ENCODE peak calls at places on chromosomes 2 and 18, in nine cellular contexts. D is A549, P is tibial nerve, R is H1, N is stomach, M is SK-N-SH, I is K562, G is transverse colon, S is HepG2. U is an unnamed sample.

GRCh38 chr2:203490391-203490790 is 44.7 kb downstream of the RAPH1 start:
- DNase-seq in D (no peak), P (no peak), R (no peak), N (no peak), M (no peak), I (no peak), G (no peak), S (peak), U (no peak)

GRCh38 chr2:231648579-231649174 is 56.0 kb downstream of the TEX44 start:
- DNase-seq in D (peak), P (no peak), R (peak), N (peak), M (peak), I (no peak), G (peak), S (peak), U (peak)

GRCh38 chr18:78073275-78073674 is 823.6 kb downstream of the GALR1 start:
- DNase-seq in D (no peak), P (no peak), R (no peak), N (no peak), M (no peak), I (no peak), G (no peak), S (no peak), U (no peak)

GRCh38 chr2:187485535-187485934 is 37.5 kb upstream of the CALCRL start:
- DNase-seq in D (no peak), P (no peak), R (no peak), N (no peak), M (no peak), I (no peak), G (no peak), S (no peak), U (no peak)

GRCh38 chr2:8671176-8671575 is 10.7 kb upstream of the ID2 start:
- DNase-seq in D (no peak), P (no peak), R (no peak), N (no peak), M (no peak), I (no peak), G (no peak), S (no peak), U (no peak)

GRCh38 chr2:20868377-20868776 is 45.5 kb upstream of the LDAH start:
- DNase-seq in D (no peak), P (no peak), R (no peak), N (no peak), M (no peak), I (no peak), G (no peak), S (no peak), U (no peak)

GRCh38 chr2:230416061-230416721 is at the start of gene SP100:
- DNase-seq in D (peak), P (peak), R (no peak), N (peak), M (no peak), I (peak), G (peak), S (peak), U (peak)

GRCh38 chr2:20465716-20466391 is 19.0 kb downstream of the RHOB start:
- DNase-seq in D (no peak), P (no peak), R (no peak), N (peak), M (peak), I (no peak), G (no peak), S (no peak), U (peak)

GRCh38 chr2:177691177-177691576 is 298.6 kb downstream of the AGPS start:
- DNase-seq in D (no peak), P (no peak), R (no peak), N (no peak), M (no peak), I (no peak), G (no peak), S (no peak), U (no peak)

GRCh38 chr18:50126466-50126865 is 68.5 kb downstream of the MYO5B start:
- DNase-seq in D (no peak), P (no peak), R (no peak), N (no peak), M (no peak), I (no peak), G (no peak), S (no peak), U (no peak)

GRCh38 chr18:50429207-50429948 is 54.5 kb downstream of the SKA1 start:
- DNase-seq in D (peak), P (no peak), R (no peak), N (no peak), M (peak), I (peak), G (no peak), S (peak), U (no peak)

GRCh38 chr2:203802277-203803045 is 65.1 kb upstream of the CTLA4 start:
- DNase-seq in D (no peak), P (no peak), R (no peak), N (no peak), M (no peak), I (no peak), G (no peak), S (no peak), U (no peak)

GRCh38 chr2:172753610-172754009 is 18.0 kb downstream of the RAPGEF4 start:
- DNase-seq in D (no peak), P (no peak), R (no peak), N (no peak), M (no peak), I (no peak), G (no peak), S (no peak), U (no peak)

GRCh38 chr2:226142452-226142851 is 657.2 kb downstream of the IRS1 start:
- DNase-seq in D (no peak), P (no peak), R (no peak), N (no peak), M (no peak), I (no peak), G (no peak), S (no peak), U (no peak)

GRCh38 chr18:59093668-59094067 is 46.0 kb upstream of the SEC11C start:
- DNase-seq in D (no peak), P (no peak), R (no peak), N (no peak), M (no peak), I (no peak), G (no peak), S (no peak), U (no peak)

GRCh38 chr2:29440921-29441623 is 325.9 kb downstream of the CLIP4 start:
- DNase-seq in D (no peak), P (no peak), R (no peak), N (no peak), M (no peak), I (no peak), G (no peak), S (no peak), U (no peak)

GRCh38 chr2:15943378-15943851 is 3.1 kb downstream of the MYCN start:
- DNase-seq in D (no peak), P (no peak), R (peak), N (peak), M (peak), I (peak), G (peak), S (no peak), U (no peak)

GRCh38 chr2:173760553-173760952 is 204.6 kb downstream of the SP3 start:
- DNase-seq in D (no peak), P (no peak), R (no peak), N (no peak), M (no peak), I (no peak), G (no peak), S (no peak), U (no peak)

GRCh38 chr18:10528439-10528838 is 2.6 kb downstream of the NAPG start:
- DNase-seq in D (no peak), P (no peak), R (no peak), N (no peak), M (no peak), I (peak), G (no peak), S (no peak), U (no peak)

GRCh38 chr2:26845021-26845420 is 2.9 kb upstream of the DPYSL5 start:
- DNase-seq in D (no peak), P (no peak), R (no peak), N (no peak), M (no peak), I (no peak), G (no peak), S (no peak), U (no peak)

GRCh38 chr2:89000235-89000634 is 308.8 kb downstream of the RPIA start:
- DNase-seq in D (no peak), P (no peak), R (no peak), N (no peak), M (no peak), I (no peak), G (no peak), S (no peak), U (no peak)

GRCh38 chr2:127596311-127597045 is 49.5 kb upstream of the GPR17 start:
- DNase-seq in D (no peak), P (no peak), R (no peak), N (peak), M (no peak), I (no peak), G (peak), S (no peak), U (peak)

GRCh38 chr18:23422751-23423418 is 30.2 kb upstream of the RIOK3 start:
- DNase-seq in D (peak), P (no peak), R (peak), N (peak), M (peak), I (peak), G (peak), S (peak), U (no peak)

GRCh38 chr2:86027913-86028762 is 77.5 kb downstream of the POLR1A start:
- DNase-seq in D (no peak), P (no peak), R (no peak), N (no peak), M (no peak), I (no peak), G (no peak), S (no peak), U (no peak)

GRCh38 chr18:12741351-12741750 is 38.5 kb downstream of the PSMG2 start:
- DNase-seq in D (peak), P (no peak), R (no peak), N (no peak), M (peak), I (no peak), G (no peak), S (peak), U (no peak)

GRCh38 chr2:19362652-19363473 is 4.4 kb upstream of the OSR1 start:
- DNase-seq in D (peak), P (peak), R (peak), N (peak), M (peak), I (peak), G (peak), S (peak), U (peak)

GRCh38 chr2:63977904-63978303 is 41.3 kb downstream of the VPS54 start:
- DNase-seq in D (no peak), P (no peak), R (no peak), N (no peak), M (no peak), I (no peak), G (no peak), S (no peak), U (no peak)

GRCh38 chr2:40016151-40016885 is 237.3 kb upstream of the THUMPD2 start:
- DNase-seq in D (no peak), P (no peak), R (no peak), N (no peak), M (no peak), I (no peak), G (no peak), S (no peak), U (no peak)

GRCh38 chr2:46555011-46555410 is 75.6 kb downstream of the TMEM247 start:
- DNase-seq in D (no peak), P (no peak), R (peak), N (no peak), M (peak), I (no peak), G (no peak), S (no peak), U (no peak)

GRCh38 chr18:33755918-33756590 is 178.0 kb downstream of the ASXL3 start:
- DNase-seq in D (peak), P (no peak), R (no peak), N (no peak), M (no peak), I (no peak), G (peak), S (no peak), U (peak)

GRCh38 chr2:149006883-149007543 is 31.5 kb upstream of the LYPD6B start:
- DNase-seq in D (no peak), P (no peak), R (no peak), N (no peak), M (peak), I (no peak), G (no peak), S (no peak), U (no peak)

GRCh38 chr2:217000406-217000805 is 140.5 kb upstream of the TNP1 start:
- DNase-seq in D (no peak), P (no peak), R (no peak), N (no peak), M (no peak), I (no peak), G (no peak), S (no peak), U (no peak)

GRCh38 chr2:171390941-171391516 is 42.8 kb downstream of the METTL8 start:
- DNase-seq in D (peak), P (no peak), R (no peak), N (no peak), M (no peak), I (no peak), G (no peak), S (no peak), U (no peak)

GRCh38 chr2:23850564-23851256 is 76.2 kb downstream of the ATAD2B start:
- DNase-seq in D (no peak), P (no peak), R (no peak), N (no peak), M (no peak), I (no peak), G (no peak), S (no peak), U (no peak)

GRCh38 chr2:36618381-36618780 is 20.4 kb upstream of the FEZ2 start:
- DNase-seq in D (peak), P (no peak), R (peak), N (no peak), M (peak), I (peak), G (no peak), S (peak), U (no peak)

GRCh38 chr2:209933499-209934458 is 68.7 kb upstream of the RPE start:
- DNase-seq in D (no peak), P (peak), R (no peak), N (peak), M (no peak), I (no peak), G (no peak), S (no peak), U (no peak)

GRCh38 chr2:237603718-237604362 is 13.3 kb upstream of the RAB17 start:
- DNase-seq in D (no peak), P (peak), R (no peak), N (no peak), M (no peak), I (no peak), G (peak), S (peak), U (no peak)

GRCh38 chr18:25399554-25399953 is 47.6 kb upstream of the ZNF521 start:
- DNase-seq in D (no peak), P (no peak), R (no peak), N (no peak), M (no peak), I (no peak), G (no peak), S (no peak), U (no peak)

GRCh38 chr2:25312958-25313710 is 28.6 kb downstream of the DNMT3A start:
- DNase-seq in D (no peak), P (no peak), R (no peak), N (no peak), M (no peak), I (peak), G (no peak), S (no peak), U (no peak)

GRCh38 chr2:217222511-217222910 is 362.6 kb upstream of the TNP1 start:
- DNase-seq in D (no peak), P (no peak), R (no peak), N (no peak), M (no peak), I (no peak), G (no peak), S (no peak), U (no peak)

DNA sequence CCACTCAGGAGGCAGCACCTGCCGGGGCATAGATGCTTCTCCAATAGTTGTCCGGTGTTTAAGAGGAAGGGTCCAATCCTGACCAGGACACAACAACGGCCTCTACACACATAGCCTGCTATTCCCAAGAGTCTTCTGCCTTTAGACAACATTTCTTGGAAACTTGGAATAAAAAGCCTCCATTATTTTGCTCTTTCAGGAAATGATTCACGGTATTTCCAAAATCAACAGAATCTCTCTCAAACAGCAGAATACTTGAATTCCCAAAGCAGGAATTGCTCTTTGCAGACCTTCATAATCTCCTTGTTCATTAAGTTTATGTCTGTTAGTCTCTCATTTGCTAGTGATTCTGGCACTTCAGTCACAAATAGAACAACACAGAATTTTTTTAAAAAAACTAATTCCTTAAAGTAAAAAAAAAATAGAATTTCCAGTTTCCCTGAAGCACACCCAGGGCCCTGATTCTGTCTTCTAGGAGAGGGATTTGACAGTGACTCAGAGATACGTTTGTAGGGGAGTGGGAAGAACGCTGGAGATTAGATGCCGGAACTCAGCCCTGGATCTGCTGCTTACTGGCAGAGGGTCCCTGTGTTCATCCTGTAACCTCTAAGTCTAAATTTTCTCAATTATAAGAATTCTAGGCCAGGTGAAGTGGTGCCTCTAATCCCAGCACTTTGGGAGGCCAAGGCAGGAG is 74.7 kb downstream of the NAB1 start:
- DNase-seq in D (no peak), P (no peak), R (no peak), N (no peak), M (no peak), I (no peak), G (no peak), S (no peak), U (no peak)
- TF ChIP-seq EP300 in D (no peak), P (peak), R (no peak), N (no peak), M (no peak), I (no peak), G (no peak), S (no peak), U (no peak)

GRCh38 chr2:37923308-37924055 is 1.6 kb upstream of the RMDN2 start:
- DNase-seq in D (no peak), P (no peak), R (no peak), N (no peak), M (no peak), I (no peak), G (no peak), S (peak), U (no peak)

GRCh38 chr2:37925063-37925897 is at the start of gene RMDN2:
- DNase-seq in D (peak), P (peak), R (peak), N (peak), M (peak), I (peak), G (peak), S (peak), U (peak)

GRCh38 chr2:37926635-37927034 is 1.5 kb downstream of the RMDN2 start:
- DNase-seq in D (no peak), P (no peak), R (no peak), N (no peak), M (no peak), I (no peak), G (no peak), S (no peak), U (no peak)

GRCh38 chr2:37928377-37928776 is 3.3 kb downstream of the RMDN2 start:
- DNase-seq in D (no peak), P (no peak), R (no peak), N (no peak), M (no peak), I (no peak), G (no peak), S (peak), U (no peak)
- TF ChIP-seq EP300 in D (no peak), P (peak), R (no peak), N (no peak), M (no peak), I (no peak), G (no peak), S (peak), U (no peak)

GRCh38 chr18:47881752-47882455 is 48.6 kb downstream of the SMAD2 start:
- DNase-seq in D (peak), P (no peak), R (no peak), N (no peak), M (no peak), I (no peak), G (no peak), S (peak), U (no peak)
- TF ChIP-seq EP300 in D (no peak), P (no peak), R (no peak), N (no peak), M (no peak), I (no peak), G (no peak), S (no peak), U (no peak)

GRCh38 chr2:234328444-234328990 is 168.4 kb downstream of the ARL4C start:
- DNase-seq in D (no peak), P (no peak), R (no peak), N (no peak), M (no peak), I (no peak), G (no peak), S (no peak), U (no peak)

GRCh38 chr2:234329202-234329930 is 167.5 kb downstream of the ARL4C start:
- DNase-seq in D (no peak), P (no peak), R (no peak), N (no peak), M (no peak), I (no peak), G (no peak), S (no peak), U (no peak)

GRCh38 chr2:234331566-234331965 is 165.3 kb downstream of the ARL4C start:
- DNase-seq in D (no peak), P (no peak), R (no peak), N (no peak), M (no peak), I (no peak), G (no peak), S (no peak), U (no peak)

GRCh38 chr2:234331966-234332365 is 164.9 kb downstream of the ARL4C start:
- DNase-seq in D (no peak), P (no peak), R (no peak), N (no peak), M (no peak), I (no peak), G (no peak), S (no peak), U (no peak)

DNA sequence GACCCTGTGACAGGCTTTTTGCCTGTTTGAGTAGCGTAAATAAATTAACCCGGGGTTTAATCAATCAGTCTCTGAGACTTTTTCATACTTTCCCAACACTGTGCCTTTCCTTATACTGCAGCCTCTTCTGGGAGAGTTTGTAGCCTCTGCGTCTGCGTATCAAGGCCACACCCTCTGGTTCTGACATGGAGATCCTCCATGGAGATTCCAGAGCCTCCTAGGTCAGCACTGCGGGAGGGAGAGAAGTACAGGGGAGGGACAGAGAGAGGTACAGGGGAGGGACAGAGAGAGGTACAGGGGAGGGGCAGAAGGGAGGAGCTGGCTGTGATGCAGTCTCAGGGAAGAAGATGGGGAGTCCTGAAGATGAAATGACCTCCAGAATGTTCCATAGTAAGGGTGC is 166.0 kb downstream of the ARL4C start:
- DNase-seq in D (peak), P (no peak), R (no peak), N (no peak), M (no peak), I (no peak), G (no peak), S (no peak), U (no peak)
- TF ChIP-seq EP300 in D (no peak), P (no peak), R (no peak), N (no peak), M (no peak), I (no peak), G (no peak), S (no peak), U (no peak)